ENCODE peak calls at places on chromosomes 6 and 20, in eight cellular contexts. One of them, this sample, is unnamed.

GRCh38 chr20:38859070-38859690 is 53.7 kb downstream of the PPP1R16B start:
- DNase-seq in activated T-cell treated with anti-CD3 and anti-CD28 coated beads for 1 hour: no peak
- DNase-seq in neural progenitor cell: no peak
- DNase-seq in H1: no peak
- DNase-seq in ELF-1: no peak
- DNase-seq in stimulated activated naive CD4-positive, alpha-beta T cell treated with Interleukin-2 at 50 U/mL for 16 hours: peak; percentile 62
- DNase-seq in NCI-H1436: no peak
- DNase-seq in KG1: no peak
- DNase-seq in this sample: no peak

GRCh38 chr6:122838060-122838780 is 49.2 kb downstream of the SMPDL3A start:
- DNase-seq in neural progenitor cell: no peak
- DNase-seq in NCI-H1436: no peak
- DNase-seq in KG1: no peak
- DNase-seq in H1: no peak
- DNase-seq in stimulated activated naive CD4-positive, alpha-beta T cell treated with Interleukin-2 at 50 U/mL for 16 hours: no peak
- DNase-seq in activated T-cell treated with anti-CD3 and anti-CD28 coated beads for 1 hour: no peak
- DNase-seq in ELF-1: no peak
- DNase-seq in this sample: peak; percentile 5

GRCh38 chr6:31663961-31664789 is 622 bp downstream of the GPANK1 start:
- DNase-seq in stimulated activated naive CD4-positive, alpha-beta T cell treated with Interleukin-2 at 50 U/mL for 16 hours: no peak
- DNase-seq in KG1: no peak
- DNase-seq in ELF-1: peak; percentile 42
- DNase-seq in H1: no peak
- DNase-seq in activated T-cell treated with anti-CD3 and anti-CD28 coated beads for 1 hour: no peak
- DNase-seq in neural progenitor cell: no peak
- DNase-seq in NCI-H1436: no peak
- DNase-seq in this sample: no peak

GRCh38 chr6:111521497-111522275 is 38.7 kb upstream of the REV3L start:
- DNase-seq in H1: no peak
- DNase-seq in activated T-cell treated with anti-CD3 and anti-CD28 coated beads for 1 hour: no peak
- DNase-seq in ELF-1: no peak
- DNase-seq in neural progenitor cell: no peak
- DNase-seq in NCI-H1436: no peak
- DNase-seq in stimulated activated naive CD4-positive, alpha-beta T cell treated with Interleukin-2 at 50 U/mL for 16 hours: no peak
- DNase-seq in KG1: no peak
- DNase-seq in this sample: no peak

GRCh38 chr6:134491473-134491872 is 173.6 kb upstream of the SGK1 start:
- DNase-seq in ELF-1: no peak
- DNase-seq in neural progenitor cell: no peak
- DNase-seq in activated T-cell treated with anti-CD3 and anti-CD28 coated beads for 1 hour: no peak
- DNase-seq in NCI-H1436: no peak
- DNase-seq in H1: no peak
- DNase-seq in KG1: no peak
- DNase-seq in stimulated activated naive CD4-positive, alpha-beta T cell treated with Interleukin-2 at 50 U/mL for 16 hours: no peak
- DNase-seq in this sample: no peak

GRCh38 chr6:154683756-154684523 is 49.3 kb upstream of the SCAF8 start:
- DNase-seq in activated T-cell treated with anti-CD3 and anti-CD28 coated beads for 1 hour: no peak
- DNase-seq in KG1: peak; percentile 58
- DNase-seq in NCI-H1436: no peak
- DNase-seq in stimulated activated naive CD4-positive, alpha-beta T cell treated with Interleukin-2 at 50 U/mL for 16 hours: no peak
- DNase-seq in neural progenitor cell: no peak
- DNase-seq in ELF-1: no peak
- DNase-seq in H1: no peak
- DNase-seq in this sample: no peak

GRCh38 chr20:7520361-7520760 is 419.9 kb downstream of the HAO1 start:
- DNase-seq in activated T-cell treated with anti-CD3 and anti-CD28 coated beads for 1 hour: no peak
- DNase-seq in NCI-H1436: no peak
- DNase-seq in KG1: no peak
- DNase-seq in neural progenitor cell: no peak
- DNase-seq in stimulated activated naive CD4-positive, alpha-beta T cell treated with Interleukin-2 at 50 U/mL for 16 hours: no peak
- DNase-seq in H1: no peak
- DNase-seq in ELF-1: no peak
- DNase-seq in this sample: no peak

GRCh38 chr6:95866732-95867131 is 149.0 kb upstream of the FUT9 start:
- DNase-seq in H1: peak; percentile 5
- DNase-seq in ELF-1: no peak
- DNase-seq in neural progenitor cell: peak; percentile 35
- DNase-seq in KG1: no peak
- DNase-seq in NCI-H1436: no peak
- DNase-seq in activated T-cell treated with anti-CD3 and anti-CD28 coated beads for 1 hour: no peak
- DNase-seq in stimulated activated naive CD4-positive, alpha-beta T cell treated with Interleukin-2 at 50 U/mL for 16 hours: no peak
- DNase-seq in this sample: peak; percentile 31

GRCh38 chr20:50379049-50379990 is 130.9 kb upstream of the PTPN1 start:
- DNase-seq in activated T-cell treated with anti-CD3 and anti-CD28 coated beads for 1 hour: no peak
- DNase-seq in ELF-1: no peak
- DNase-seq in H1: no peak
- DNase-seq in stimulated activated naive CD4-positive, alpha-beta T cell treated with Interleukin-2 at 50 U/mL for 16 hours: no peak
- DNase-seq in KG1: no peak
- DNase-seq in NCI-H1436: peak; percentile 13
- DNase-seq in neural progenitor cell: no peak
- DNase-seq in this sample: no peak

GRCh38 chr20:52552181-52552872 is 360.7 kb upstream of the ZFP64 start:
- DNase-seq in neural progenitor cell: no peak
- DNase-seq in NCI-H1436: no peak
- DNase-seq in stimulated activated naive CD4-positive, alpha-beta T cell treated with Interleukin-2 at 50 U/mL for 16 hours: no peak
- DNase-seq in ELF-1: no peak
- DNase-seq in KG1: no peak
- DNase-seq in activated T-cell treated with anti-CD3 and anti-CD28 coated beads for 1 hour: no peak
- DNase-seq in H1: no peak
- DNase-seq in this sample: no peak

GRCh38 chr6:129501401-129502051 is 208.5 kb downstream of the ARHGAP18 start:
- DNase-seq in stimulated activated naive CD4-positive, alpha-beta T cell treated with Interleukin-2 at 50 U/mL for 16 hours: no peak
- DNase-seq in activated T-cell treated with anti-CD3 and anti-CD28 coated beads for 1 hour: no peak
- DNase-seq in neural progenitor cell: peak; percentile 43
- DNase-seq in KG1: peak; percentile 22
- DNase-seq in H1: no peak
- DNase-seq in ELF-1: peak; percentile 80
- DNase-seq in NCI-H1436: no peak
- DNase-seq in this sample: peak; percentile 57

GRCh38 chr6:41505084-41506049 is 40.8 kb upstream of the FOXP4 start:
- DNase-seq in activated T-cell treated with anti-CD3 and anti-CD28 coated beads for 1 hour: no peak
- DNase-seq in NCI-H1436: peak; percentile 48
- DNase-seq in stimulated activated naive CD4-positive, alpha-beta T cell treated with Interleukin-2 at 50 U/mL for 16 hours: no peak
- DNase-seq in H1: no peak
- DNase-seq in neural progenitor cell: peak; percentile 71
- DNase-seq in ELF-1: peak; percentile 72
- DNase-seq in KG1: no peak
- DNase-seq in this sample: peak; percentile 57

GRCh38 chr6:154548130-154548830 is 37.8 kb upstream of the CNKSR3 start:
- DNase-seq in NCI-H1436: no peak
- DNase-seq in activated T-cell treated with anti-CD3 and anti-CD28 coated beads for 1 hour: no peak
- DNase-seq in KG1: no peak
- DNase-seq in neural progenitor cell: no peak
- DNase-seq in H1: no peak
- DNase-seq in stimulated activated naive CD4-positive, alpha-beta T cell treated with Interleukin-2 at 50 U/mL for 16 hours: no peak
- DNase-seq in ELF-1: no peak
- DNase-seq in this sample: no peak

GRCh38 chr6:14231546-14232280 is 114.1 kb downstream of the CD83 start:
- DNase-seq in H1: no peak
- DNase-seq in ELF-1: no peak
- DNase-seq in NCI-H1436: no peak
- DNase-seq in activated T-cell treated with anti-CD3 and anti-CD28 coated beads for 1 hour: no peak
- DNase-seq in neural progenitor cell: no peak
- DNase-seq in KG1: no peak
- DNase-seq in stimulated activated naive CD4-positive, alpha-beta T cell treated with Interleukin-2 at 50 U/mL for 16 hours: no peak
- DNase-seq in this sample: no peak

GRCh38 chr20:44582321-44583025 is at the start of gene PKIG:
- DNase-seq in ELF-1: no peak
- DNase-seq in stimulated activated naive CD4-positive, alpha-beta T cell treated with Interleukin-2 at 50 U/mL for 16 hours: no peak
- DNase-seq in KG1: no peak
- DNase-seq in H1: no peak
- DNase-seq in NCI-H1436: no peak
- DNase-seq in neural progenitor cell: peak; percentile 54
- DNase-seq in activated T-cell treated with anti-CD3 and anti-CD28 coated beads for 1 hour: no peak
- DNase-seq in this sample: peak; percentile 21

GRCh38 chr6:24901698-24902328 is 33.9 kb downstream of the RIPOR2 start:
- DNase-seq in H1: no peak
- DNase-seq in ELF-1: no peak
- DNase-seq in KG1: no peak
- DNase-seq in neural progenitor cell: no peak
- DNase-seq in stimulated activated naive CD4-positive, alpha-beta T cell treated with Interleukin-2 at 50 U/mL for 16 hours: no peak
- DNase-seq in NCI-H1436: no peak
- DNase-seq in activated T-cell treated with anti-CD3 and anti-CD28 coated beads for 1 hour: no peak
- DNase-seq in this sample: no peak